ENCODE peak calls at places on chromosomes 11 and 22, in four cellular contexts. One of them, this sample, is unnamed.

GRCh38 chr11:85673422-85673821 is 8.5 kb upstream of the CREBZF start:
- DNase-seq in K562: no peak
- DNase-seq in HepG2: no peak
- DNase-seq in H1: no peak
- DNase-seq in this sample: no peak

GRCh38 chr11:94134651-94135512 is 6.2 kb downstream of the PANX1 start:
- DNase-seq in H1: no peak
- DNase-seq in K562: peak; percentile 47
- DNase-seq in HepG2: no peak
- DNase-seq in this sample: no peak

GRCh38 chr22:45102896-45103420 is 60.8 kb upstream of the NUP50 start:
- DNase-seq in K562: no peak
- DNase-seq in HepG2: no peak
- DNase-seq in H1: no peak
- DNase-seq in this sample: no peak

GRCh38 chr11:63862923-63863322 is 24.0 kb downstream of the MARK2 start:
- DNase-seq in HepG2: peak; percentile 89
- DNase-seq in H1: no peak
- DNase-seq in K562: no peak
- DNase-seq in this sample: no peak

GRCh38 chr11:74438681-74439080 is 28.7 kb downstream of the KCNE3 start:
- DNase-seq in H1: no peak
- DNase-seq in K562: no peak
- DNase-seq in HepG2: no peak
- DNase-seq in this sample: no peak

GRCh38 chr11:125082611-125083311 is 19.7 kb downstream of the SLC37A2 start:
- DNase-seq in HepG2: peak; percentile 50
- DNase-seq in H1: no peak
- DNase-seq in K562: no peak
- DNase-seq in this sample: no peak

GRCh38 chr22:18145676-18146388 is 4.1 kb upstream of the USP18 start:
- DNase-seq in HepG2: no peak
- DNase-seq in K562: no peak
- DNase-seq in H1: no peak
- DNase-seq in this sample: no peak

GRCh38 chr22:49569286-49570031 is 258.2 kb downstream of the BRD1 start:
- DNase-seq in K562: no peak
- DNase-seq in HepG2: no peak
- DNase-seq in H1: peak; percentile 42
- DNase-seq in this sample: no peak

GRCh38 chr22:38923463-38924196 is 33.8 kb upstream of the APOBEC3A start:
- DNase-seq in K562: peak; percentile 72
- DNase-seq in H1: no peak
- DNase-seq in HepG2: peak; percentile 88
- DNase-seq in this sample: no peak

GRCh38 chr11:35747638-35748037 is 85.1 kb downstream of the TRIM44 start:
- DNase-seq in HepG2: no peak
- DNase-seq in H1: no peak
- DNase-seq in K562: no peak
- DNase-seq in this sample: no peak

GRCh38 chr11:13962562-13963168 is at the start of gene SPON1:
- DNase-seq in HepG2: no peak
- DNase-seq in H1: peak; percentile 77
- DNase-seq in K562: no peak
- DNase-seq in this sample: peak; percentile 73

GRCh38 chr11:130141561-130142341 is 17.8 kb upstream of the ST14 start:
- DNase-seq in HepG2: no peak
- DNase-seq in H1: no peak
- DNase-seq in K562: no peak
- DNase-seq in this sample: no peak

GRCh38 chr11:132770802-132771545 is 761.3 kb downstream of the OPCML start:
- DNase-seq in HepG2: no peak
- DNase-seq in H1: no peak
- DNase-seq in K562: no peak
- DNase-seq in this sample: no peak

GRCh38 chr11:71454470-71455113 is 1.6 kb downstream of the NADSYN1 start:
- DNase-seq in HepG2: no peak
- DNase-seq in K562: no peak
- DNase-seq in H1: no peak
- DNase-seq in this sample: no peak

GRCh38 chr22:46538816-46539163 is 1.4 kb upstream of the CELSR1 start:
- DNase-seq in K562: no peak
- DNase-seq in HepG2: no peak
- DNase-seq in H1: no peak
- DNase-seq in this sample: no peak

GRCh38 chr22:41197046-41197807 is 7.9 kb upstream of the L3MBTL2 start:
- DNase-seq in K562: peak; percentile 89
- DNase-seq in H1: peak; percentile 93
- DNase-seq in HepG2: peak; percentile 56
- DNase-seq in this sample: peak; percentile 86

GRCh38 chr11:73157141-73158010 is 15.3 kb upstream of the FCHSD2 start:
- DNase-seq in K562: no peak
- DNase-seq in H1: no peak
- DNase-seq in HepG2: peak; percentile 59
- DNase-seq in this sample: no peak

GRCh38 chr11:70183483-70184176 is 19.5 kb upstream of the FADD start:
- DNase-seq in K562: no peak
- DNase-seq in HepG2: no peak
- DNase-seq in H1: no peak
- DNase-seq in this sample: no peak

DNA sequence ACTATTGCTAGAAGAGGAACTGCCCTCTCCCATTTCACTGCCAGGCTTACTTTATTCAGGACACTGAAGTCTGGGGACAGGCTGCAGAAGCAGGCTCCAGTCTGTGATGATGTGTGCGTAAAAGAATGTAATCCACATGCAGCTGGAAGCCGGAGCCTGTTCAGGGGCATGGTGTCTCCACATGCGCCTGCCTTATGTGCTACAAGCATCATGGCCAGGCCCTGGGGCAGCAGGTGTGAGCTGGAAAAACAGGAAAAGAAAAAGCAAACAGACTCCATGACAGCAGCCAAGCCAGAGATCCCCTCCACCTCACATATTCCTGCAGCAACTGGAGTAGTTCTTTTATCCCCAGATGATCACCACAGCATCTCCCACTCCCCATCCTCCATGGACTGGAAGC is 33.4 kb downstream of the ARFGAP2 start:
- DNase-seq in H1: no peak
- DNase-seq in K562: no peak
- DNase-seq in HepG2: no peak
- DNase-seq in this sample: no peak
- TF ChIP-seq ATF3 in H1: no peak
- TF ChIP-seq ATF3 in K562: no peak
- TF ChIP-seq ATF3 in HepG2: no peak
- TF ChIP-seq ATF3 in this sample: no peak

GRCh38 chr11:120137187-120137610 is 714 bp downstream of the TRIM29 start:
- DNase-seq in H1: peak; percentile 42
- DNase-seq in HepG2: no peak
- DNase-seq in K562: no peak
- DNase-seq in this sample: no peak
- TF ChIP-seq MAX in H1: no peak
- TF ChIP-seq MAX in HepG2: no peak
- TF ChIP-seq MAX in K562: no peak
- TF ChIP-seq MAX in this sample: no peak

GRCh38 chr11:128563308-128563707 is 24.1 kb downstream of the ETS1 start:
- DNase-seq in H1: no peak
- DNase-seq in HepG2: no peak
- DNase-seq in K562: no peak
- DNase-seq in this sample: no peak
- TF ChIP-seq ATF3 in H1: no peak
- TF ChIP-seq ATF3 in HepG2: no peak
- TF ChIP-seq ATF3 in K562: no peak
- TF ChIP-seq ATF3 in this sample: no peak

DNA sequence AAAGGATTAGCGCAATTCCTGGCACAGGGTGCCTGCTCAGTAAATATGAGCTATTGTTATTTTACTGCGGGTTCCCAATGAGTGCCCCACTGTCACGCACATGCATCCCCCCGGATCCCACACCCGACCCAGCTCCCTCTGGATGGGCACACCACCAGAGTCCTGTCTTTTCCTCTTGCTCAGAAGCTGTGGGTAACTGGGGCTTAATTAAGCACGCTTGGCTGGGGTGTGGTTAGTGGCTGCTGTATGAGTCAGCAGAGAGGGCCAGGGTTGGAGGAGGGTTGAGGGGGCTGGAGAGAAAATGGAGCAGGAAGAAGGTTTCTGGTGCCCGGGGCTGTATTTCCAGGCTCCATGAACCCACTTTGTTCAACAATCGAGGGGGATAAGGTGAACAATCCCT is 30.3 kb upstream of the NECTIN1 start:
- DNase-seq in K562: peak; percentile 72
- DNase-seq in H1: no peak
- DNase-seq in HepG2: no peak
- DNase-seq in this sample: no peak
- TF ChIP-seq MAX in K562: no peak
- TF ChIP-seq MAX in H1: no peak
- TF ChIP-seq MAX in HepG2: no peak
- TF ChIP-seq MAX in this sample: no peak

DNA sequence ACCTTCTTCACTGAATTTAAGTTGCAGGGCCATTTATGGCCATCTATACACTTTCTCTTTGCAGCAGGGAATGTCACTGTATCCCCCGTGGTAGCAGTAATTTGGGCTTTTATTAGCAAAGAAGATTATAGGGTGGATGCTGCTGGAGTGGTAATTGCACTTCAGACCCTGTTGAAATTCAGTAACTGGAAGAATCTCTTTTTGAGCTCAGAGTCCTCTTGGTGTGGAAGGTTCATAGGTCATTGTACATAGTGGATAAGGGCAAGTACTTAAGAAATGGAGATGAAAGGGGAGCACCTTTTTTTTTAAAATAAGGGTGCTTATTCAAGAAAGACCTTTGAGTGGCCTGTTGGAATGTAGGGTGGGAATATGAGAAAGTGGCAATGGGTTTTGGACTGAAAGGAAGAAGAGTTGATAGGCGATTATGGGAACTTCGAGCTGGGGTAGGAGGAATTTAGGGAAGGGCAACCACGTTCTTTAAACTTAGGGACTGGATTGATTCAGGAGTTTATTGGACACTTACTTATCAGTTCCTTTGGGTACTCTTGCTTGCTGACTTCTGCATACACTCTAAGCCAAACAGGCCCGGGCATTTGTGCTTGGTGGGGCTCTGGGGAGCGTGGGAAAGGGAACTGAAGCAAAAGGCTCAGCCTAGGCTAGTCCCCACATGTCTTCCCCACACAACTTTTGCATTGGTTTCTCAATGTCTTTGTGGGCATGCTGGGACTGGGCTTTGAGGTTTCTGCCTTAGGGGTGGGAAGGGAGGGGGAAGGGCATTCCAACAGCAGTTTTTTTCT is 26.5 kb downstream of the CTNND1 start:
- DNase-seq in H1: no peak
- DNase-seq in K562: no peak
- DNase-seq in HepG2: peak; percentile 32
- DNase-seq in this sample: peak; percentile 31
- TF ChIP-seq ATF3 in H1: no peak
- TF ChIP-seq ATF3 in K562: no peak
- TF ChIP-seq ATF3 in HepG2: no peak
- TF ChIP-seq ATF3 in this sample: no peak

GRCh38 chr11:104256525-104256924 is 92.6 kb upstream of the PDGFD start:
- DNase-seq in HepG2: no peak
- DNase-seq in K562: no peak
- DNase-seq in H1: no peak
- DNase-seq in this sample: no peak

GRCh38 chr11:104259121-104259610 is 95.2 kb upstream of the PDGFD start:
- DNase-seq in H1: no peak
- DNase-seq in HepG2: no peak
- DNase-seq in K562: no peak
- DNase-seq in this sample: no peak

GRCh38 chr11:104254347-104254746 is 90.4 kb upstream of the PDGFD start:
- DNase-seq in H1: peak; percentile 87
- DNase-seq in K562: peak; percentile 17
- DNase-seq in HepG2: peak; percentile 24
- DNase-seq in this sample: peak; percentile 85
- TF ChIP-seq MAX in H1: no peak
- TF ChIP-seq MAX in K562: no peak
- TF ChIP-seq MAX in HepG2: no peak
- TF ChIP-seq MAX in this sample: no peak